ENCODE peak calls at places on chromosomes 6 and 20, in five cellular contexts. One of them, this sample, is unnamed.

GRCh38 chr6:63817492-63818050 is 182.0 kb downstream of the PHF3 start:
- DNase-seq in left colon: no peak
- DNase-seq in psoas muscle: no peak
- DNase-seq in iPS-NIHi11: no peak
- DNase-seq in stimulated activated CD8-positive, alpha-beta memory T cell treated with anti-CD3 and anti-CD28 coated beads, Interleukin-15, amount 100 ng/mL, for 1 hour: no peak
- DNase-seq in this sample: no peak

GRCh38 chr6:140774080-140774505 is 1358.6 kb upstream of the GJE1 start:
- DNase-seq in iPS-NIHi11: no peak
- DNase-seq in psoas muscle: no peak
- DNase-seq in left colon: no peak
- DNase-seq in stimulated activated CD8-positive, alpha-beta memory T cell treated with anti-CD3 and anti-CD28 coated beads, Interleukin-15, amount 100 ng/mL, for 1 hour: no peak
- DNase-seq in this sample: peak; percentile 22

GRCh38 chr6:48423640-48424365 is 312.8 kb upstream of the PTCHD4 start:
- DNase-seq in left colon: no peak
- DNase-seq in stimulated activated CD8-positive, alpha-beta memory T cell treated with anti-CD3 and anti-CD28 coated beads, Interleukin-15, amount 100 ng/mL, for 1 hour: no peak
- DNase-seq in psoas muscle: no peak
- DNase-seq in iPS-NIHi11: no peak
- DNase-seq in this sample: no peak

GRCh38 chr20:33866398-33867079 is 55.4 kb downstream of the CHMP4B start:
- DNase-seq in stimulated activated CD8-positive, alpha-beta memory T cell treated with anti-CD3 and anti-CD28 coated beads, Interleukin-15, amount 100 ng/mL, for 1 hour: no peak
- DNase-seq in psoas muscle: peak; percentile 21
- DNase-seq in left colon: no peak
- DNase-seq in iPS-NIHi11: peak; percentile 43
- DNase-seq in this sample: no peak

GRCh38 chr6:164911873-164912580 is 397.4 kb downstream of the C6orf118 start:
- DNase-seq in psoas muscle: no peak
- DNase-seq in iPS-NIHi11: no peak
- DNase-seq in stimulated activated CD8-positive, alpha-beta memory T cell treated with anti-CD3 and anti-CD28 coated beads, Interleukin-15, amount 100 ng/mL, for 1 hour: no peak
- DNase-seq in left colon: no peak
- DNase-seq in this sample: no peak

GRCh38 chr20:61531553-61532345 is 279.7 kb downstream of the CDH4 start:
- DNase-seq in iPS-NIHi11: no peak
- DNase-seq in psoas muscle: no peak
- DNase-seq in stimulated activated CD8-positive, alpha-beta memory T cell treated with anti-CD3 and anti-CD28 coated beads, Interleukin-15, amount 100 ng/mL, for 1 hour: no peak
- DNase-seq in left colon: no peak
- DNase-seq in this sample: no peak

GRCh38 chr6:116398366-116399005 is 27.7 kb downstream of the DSE start:
- DNase-seq in left colon: no peak
- DNase-seq in psoas muscle: no peak
- DNase-seq in iPS-NIHi11: no peak
- DNase-seq in stimulated activated CD8-positive, alpha-beta memory T cell treated with anti-CD3 and anti-CD28 coated beads, Interleukin-15, amount 100 ng/mL, for 1 hour: no peak
- DNase-seq in this sample: no peak

GRCh38 chr20:63475209-63475608 is 2.8 kb upstream of the KCNQ2 start:
- DNase-seq in stimulated activated CD8-positive, alpha-beta memory T cell treated with anti-CD3 and anti-CD28 coated beads, Interleukin-15, amount 100 ng/mL, for 1 hour: no peak
- DNase-seq in left colon: no peak
- DNase-seq in iPS-NIHi11: peak; percentile 88
- DNase-seq in psoas muscle: no peak
- DNase-seq in this sample: no peak

GRCh38 chr6:138008791-138009190 is 98.4 kb downstream of the PERP start:
- DNase-seq in left colon: no peak
- DNase-seq in iPS-NIHi11: no peak
- DNase-seq in psoas muscle: no peak
- DNase-seq in stimulated activated CD8-positive, alpha-beta memory T cell treated with anti-CD3 and anti-CD28 coated beads, Interleukin-15, amount 100 ng/mL, for 1 hour: no peak
- DNase-seq in this sample: no peak